ENCODE peak calls at places on chromosomes 2 and 18, in seven cellular contexts. M is cardiac muscle cell, Y is astrocyte, H is PC-3, E is IMR-90, N is AG10803, D is HFF-Myc. I is an unnamed sample.

GRCh38 chr2:240731327-240731626 is 39.6 kb downstream of the AQP12A start:
- DNase-seq in M (peak; percentile 26), Y (no peak), H (no peak), E (peak; percentile 1), N (peak; percentile 25), D (no peak), I (no peak)

GRCh38 chr2:226031078-226031937 is 631.8 kb downstream of the NYAP2 start:
- DNase-seq in M (peak; percentile 85), Y (peak; percentile 71), H (peak; percentile 65), E (peak; percentile 69), N (peak; percentile 59), D (peak; percentile 37), I (peak; percentile 51)

GRCh38 chr2:100786297-100786658 is 33.7 kb upstream of the NPAS2 start:
- DNase-seq in M (peak; percentile 68), Y (peak; percentile 97), H (peak; percentile 96), E (peak; percentile 82), N (peak; percentile 86), D (peak; percentile 40), I (peak; percentile 91)

GRCh38 chr18:25974630-25975077 is 115.8 kb downstream of the SS18 start:
- DNase-seq in M (no peak), Y (no peak), H (no peak), E (no peak), N (no peak), D (no peak), I (no peak)

GRCh38 chr2:132416080-132416911 is at the start of gene GPR39:
- DNase-seq in M (peak; percentile 96), Y (peak; percentile 98), H (peak; percentile 99), E (peak; percentile 96), N (peak; percentile 97), D (peak; percentile 80), I (peak; percentile 98)

GRCh38 chr2:121766624-121767023 is 11.2 kb downstream of the TSN start:
- DNase-seq in M (no peak), Y (no peak), H (no peak), E (no peak), N (no peak), D (no peak), I (no peak)

GRCh38 chr18:48467231-48467630 is 58.0 kb upstream of the ZBTB7C start:
- DNase-seq in M (no peak), Y (no peak), H (no peak), E (no peak), N (no peak), D (no peak), I (no peak)

GRCh38 chr2:149169653-149170052 is 131.2 kb downstream of the LYPD6B start:
- DNase-seq in M (no peak), Y (no peak), H (peak; percentile 94), E (no peak), N (no peak), D (no peak), I (peak; percentile 85)

GRCh38 chr2:54176577-54176976 is 61.2 kb downstream of the ACYP2 start:
- DNase-seq in M (peak; percentile 74), Y (peak; percentile 14), H (peak; percentile 43), E (peak; percentile 46), N (peak; percentile 58), D (peak; percentile 25), I (peak; percentile 40)

GRCh38 chr2:127623388-127624320 is 22.3 kb upstream of the GPR17 start:
- DNase-seq in M (peak; percentile 6), Y (peak; percentile 59), H (peak; percentile 85), E (peak; percentile 64), N (no peak), D (no peak), I (peak; percentile 51)

GRCh38 chr18:6414723-6415362 is at the start of gene L3MBTL4:
- DNase-seq in M (no peak), Y (no peak), H (peak; percentile 14), E (no peak), N (no peak), D (no peak), I (no peak)

GRCh38 chr2:101828267-101829017 is 130.9 kb downstream of the MAP4K4 start:
- DNase-seq in M (peak; percentile 62), Y (no peak), H (no peak), E (no peak), N (peak; percentile 66), D (no peak), I (no peak)

GRCh38 chr18:50441518-50441917 is 66.7 kb downstream of the SKA1 start:
- DNase-seq in M (peak; percentile 25), Y (peak; percentile 5), H (no peak), E (no peak), N (no peak), D (no peak), I (no peak)

GRCh38 chr2:26700078-26700477 is 7.6 kb downstream of the KCNK3 start:
- DNase-seq in M (no peak), Y (no peak), H (no peak), E (no peak), N (no peak), D (no peak), I (no peak)

GRCh38 chr2:24527536-24527935 is 36.5 kb downstream of the NCOA1 start:
- DNase-seq in M (no peak), Y (no peak), H (no peak), E (no peak), N (no peak), D (no peak), I (no peak)

GRCh38 chr2:120738786-120739771 is 3.4 kb downstream of the GLI2 start:
- DNase-seq in M (no peak), Y (no peak), H (peak; percentile 17), E (no peak), N (no peak), D (no peak), I (no peak)

GRCh38 chr2:215626812-215627281 is 191.0 kb upstream of the FN1 start:
- DNase-seq in M (peak; percentile 71), Y (peak; percentile 56), H (no peak), E (no peak), N (peak; percentile 67), D (no peak), I (no peak)

GRCh38 chr2:233108611-233109490 is 48.7 kb downstream of the INPP5D start:
- DNase-seq in M (no peak), Y (no peak), H (no peak), E (no peak), N (no peak), D (no peak), I (no peak)

DNA sequence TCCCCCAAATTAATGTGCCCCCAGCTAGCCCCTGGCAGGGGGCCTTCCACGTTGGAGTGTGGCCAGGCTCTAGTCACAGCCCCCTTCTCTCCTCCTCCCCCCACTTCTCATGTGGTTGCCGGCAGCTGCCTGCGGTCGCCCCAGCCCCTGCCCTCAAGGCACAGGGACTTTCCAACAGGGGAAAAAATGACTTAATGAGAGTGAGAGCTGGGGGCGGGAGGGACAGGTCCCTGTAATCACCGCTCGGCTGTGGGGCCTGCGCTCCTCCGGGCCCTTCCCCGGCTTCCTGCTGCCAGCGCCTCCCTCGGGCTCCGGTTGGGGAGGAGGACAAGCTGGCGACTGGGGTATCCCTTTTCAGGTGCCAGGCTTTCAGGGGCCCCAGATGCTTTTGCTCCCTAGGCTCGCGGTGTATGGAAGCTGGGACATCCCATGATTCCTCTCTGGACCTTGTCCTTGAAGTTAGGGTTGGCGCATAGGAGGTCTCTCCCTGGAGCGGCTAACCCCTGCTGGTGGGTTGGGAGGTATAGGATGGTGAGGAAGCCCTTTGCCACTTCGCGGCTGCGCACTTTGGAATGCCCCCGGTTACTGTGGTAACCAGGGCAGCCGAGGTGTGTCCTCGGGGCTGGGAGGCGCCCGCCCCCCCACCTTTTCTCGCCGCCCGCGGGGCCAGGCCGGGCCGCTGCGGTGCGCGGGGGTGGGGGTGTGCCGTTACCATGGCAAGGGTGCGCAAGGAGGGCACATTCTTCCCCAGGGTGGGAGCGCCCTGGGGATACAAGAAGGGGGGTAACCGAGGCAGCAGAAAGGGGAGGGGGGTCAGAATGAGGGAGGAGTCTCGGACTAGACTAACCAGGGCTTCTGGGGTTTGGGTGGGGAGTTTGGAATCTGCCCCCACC is 16.1 kb downstream of the WNT10A start:
- DNase-seq in M (no peak), Y (peak; percentile 41), H (peak; percentile 69), E (peak; percentile 31), N (no peak), D (no peak), I (peak; percentile 39)
- TF ChIP-seq CTCF in M (peak; percentile 6), Y (no peak), H (peak; percentile 22), E (no peak), N (no peak), D (no peak), I (no peak)

DNA sequence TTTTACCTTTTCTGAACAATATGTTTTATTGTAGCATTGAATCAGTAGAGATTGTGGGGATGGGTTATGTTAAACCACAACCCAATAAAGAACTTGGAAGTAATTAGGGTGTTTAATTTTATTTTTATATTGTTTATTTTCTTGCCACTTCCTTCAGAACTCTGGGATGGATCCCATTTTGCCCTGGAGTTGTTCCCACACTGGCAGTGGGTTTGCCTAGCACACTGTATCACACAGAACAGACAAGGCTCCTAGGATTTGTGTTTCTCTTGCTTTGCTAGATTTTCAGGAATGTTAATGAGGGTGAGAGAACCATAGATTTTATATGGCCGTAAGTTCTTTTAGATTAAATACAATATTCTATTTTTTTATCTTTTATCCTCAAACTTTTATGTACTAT is 59.0 kb downstream of the TANK start:
- DNase-seq in M (no peak), Y (no peak), H (no peak), E (no peak), N (no peak), D (no peak), I (no peak)
- TF ChIP-seq CTCF in M (no peak), Y (no peak), H (no peak), E (no peak), N (no peak), D (no peak), I (no peak)

GRCh38 chr2:172726172-172726735 is 9.4 kb upstream of the RAPGEF4 start:
- DNase-seq in M (peak; percentile 72), Y (peak; percentile 25), H (no peak), E (peak; percentile 31), N (peak; percentile 20), D (no peak), I (no peak)
- TF ChIP-seq CTCF in M (no peak), Y (no peak), H (no peak), E (no peak), N (no peak), D (no peak), I (no peak)

GRCh38 chr2:10765461-10765860 is 44.0 kb downstream of the ATP6V1C2 start:
- DNase-seq in M (no peak), Y (no peak), H (peak; percentile 52), E (no peak), N (no peak), D (no peak), I (peak; percentile 31)

GRCh38 chr2:10765914-10766313 is 44.5 kb downstream of the ATP6V1C2 start:
- DNase-seq in M (no peak), Y (no peak), H (no peak), E (no peak), N (no peak), D (no peak), I (no peak)

GRCh38 chr2:10764896-10765295 is 43.5 kb downstream of the ATP6V1C2 start:
- DNase-seq in M (no peak), Y (no peak), H (no peak), E (no peak), N (no peak), D (no peak), I (no peak)

GRCh38 chr2:10770956-10771750 is 41.4 kb downstream of the PDIA6 start:
- DNase-seq in M (no peak), Y (no peak), H (no peak), E (no peak), N (no peak), D (no peak), I (no peak)

DNA sequence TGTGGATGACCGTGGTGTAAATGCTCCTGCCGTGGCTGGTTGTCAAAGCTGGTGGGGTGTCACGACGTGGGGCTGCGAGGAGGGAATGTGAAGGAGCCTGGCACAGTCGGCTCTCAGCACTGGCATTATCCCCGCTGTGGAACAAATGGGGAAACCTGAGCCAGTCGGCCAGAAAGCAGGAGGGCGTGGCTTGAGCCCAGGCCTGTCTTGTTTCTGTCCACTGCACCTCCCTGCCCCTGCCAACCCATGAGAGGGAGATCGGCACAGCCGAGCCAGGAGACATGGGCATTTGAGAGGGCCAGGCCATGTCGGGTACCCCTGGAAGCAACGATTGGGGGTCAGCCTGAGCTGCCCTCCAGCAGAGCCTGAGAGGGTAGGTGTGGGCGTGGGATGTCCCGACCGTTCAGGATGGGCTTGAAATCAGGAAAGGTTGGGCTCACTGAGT is 44.5 kb downstream of the PDIA6 start:
- DNase-seq in M (no peak), Y (no peak), H (no peak), E (no peak), N (no peak), D (no peak), I (no peak)
- TF ChIP-seq CTCF in M (no peak), Y (no peak), H (no peak), E (no peak), N (no peak), D (no peak), I (no peak)